ENCODE peak calls at places on chromosomes 6 and 20, in six cellular contexts. T is dermis blood vessel endothelial cell, E is ACHN, B is DMS 273 treated with DMSO at 0.1 percent for 48 hours, A is endothelial cell, W is M059J. Y is an unnamed sample.

GRCh38 chr6:19399406-19399805 is 437.8 kb upstream of the ID4 start:
- DNase-seq in T (no peak), E (no peak), B (peak), A (no peak), W (peak), Y (no peak)

GRCh38 chr6:3351105-3351676 is 92.4 kb downstream of the PSMG4 start:
- DNase-seq in T (peak), E (no peak), B (no peak), A (no peak), W (peak), Y (no peak)

GRCh38 chr6:15511248-15512125 is 151.3 kb downstream of the DTNBP1 start:
- DNase-seq in T (no peak), E (no peak), B (no peak), A (no peak), W (no peak), Y (no peak)

GRCh38 chr6:166046982-166047381 is 120.7 kb downstream of the TBXT start:
- DNase-seq in T (no peak), E (no peak), B (no peak), A (no peak), W (no peak), Y (no peak)

GRCh38 chr6:150560884-150561219 is 38.8 kb upstream of the PLEKHG1 start:
- DNase-seq in T (no peak), E (no peak), B (no peak), A (no peak), W (no peak), Y (no peak)

GRCh38 chr6:41646026-41646795 is 7.9 kb downstream of the MDFI start:
- DNase-seq in T (no peak), E (no peak), B (no peak), A (no peak), W (no peak), Y (no peak)

GRCh38 chr20:36491901-36492617 is 49.3 kb upstream of the MYL9 start:
- DNase-seq in T (peak), E (no peak), B (no peak), A (peak), W (peak), Y (peak)

GRCh38 chr20:17530716-17531536 is at the start of gene BFSP1:
- DNase-seq in T (peak), E (peak), B (peak), A (peak), W (peak), Y (peak)

GRCh38 chr20:62117658-62118057 is 4.6 kb upstream of the LSM14B start:
- DNase-seq in T (no peak), E (no peak), B (no peak), A (no peak), W (no peak), Y (no peak)

GRCh38 chr20:63252157-63252780 is 2.0 kb downstream of the NKAIN4 start:
- DNase-seq in T (no peak), E (no peak), B (no peak), A (no peak), W (no peak), Y (no peak)

GRCh38 chr20:40519928-40520327 is 169.1 kb downstream of the MAFB start:
- DNase-seq in T (no peak), E (no peak), B (no peak), A (no peak), W (no peak), Y (no peak)

GRCh38 chr20:51734876-51735499 is 33.2 kb downstream of the ATP9A start:
- DNase-seq in T (no peak), E (no peak), B (no peak), A (no peak), W (no peak), Y (no peak)

GRCh38 chr20:62318411-62319345 is 15.9 kb downstream of the ADRM1 start:
- DNase-seq in T (peak), E (no peak), B (no peak), A (no peak), W (no peak), Y (peak)

GRCh38 chr6:137159912-137160311 is 13.5 kb downstream of the IL22RA2 start:
- DNase-seq in T (no peak), E (no peak), B (no peak), A (no peak), W (peak), Y (peak)

GRCh38 chr6:114390176-114390575 is 47.4 kb upstream of the HS3ST5 start:
- DNase-seq in T (no peak), E (no peak), B (no peak), A (no peak), W (peak), Y (no peak)

GRCh38 chr6:168675933-168676551 is 235.1 kb downstream of the SMOC2 start:
- DNase-seq in T (no peak), E (no peak), B (no peak), A (no peak), W (no peak), Y (no peak)

GRCh38 chr6:168049277-168049676 is 29.7 kb downstream of the FRMD1 start:
- DNase-seq in T (no peak), E (no peak), B (no peak), A (no peak), W (no peak), Y (no peak)

GRCh38 chr6:125904871-125905270 is 51.7 kb upstream of the HINT3 start:
- DNase-seq in T (no peak), E (peak), B (no peak), A (no peak), W (peak), Y (peak)

GRCh38 chr6:72657798-72658197 is 35.9 kb downstream of the KCNQ5 start:
- DNase-seq in T (no peak), E (peak), B (no peak), A (no peak), W (peak), Y (peak)

GRCh38 chr6:53898026-53898795 is 103.4 kb downstream of the LRRC1 start:
- DNase-seq in T (peak), E (no peak), B (no peak), A (no peak), W (peak), Y (peak)

GRCh38 chr6:83371428-83371827 is 59.4 kb downstream of the ME1 start:
- DNase-seq in T (peak), E (no peak), B (no peak), A (no peak), W (no peak), Y (peak)

GRCh38 chr6:30555428-30556005 is 772 bp downstream of the GNL1 start:
- DNase-seq in T (peak), E (no peak), B (no peak), A (peak), W (peak), Y (peak)

GRCh38 chr20:63053430-63054102 is 46.8 kb upstream of the BHLHE23 start:
- DNase-seq in T (no peak), E (no peak), B (no peak), A (no peak), W (no peak), Y (no peak)

GRCh38 chr20:35002426-35003210 is 47.0 kb downstream of the MYH7B start:
- DNase-seq in T (no peak), E (no peak), B (no peak), A (no peak), W (no peak), Y (no peak)

GRCh38 chr20:62063601-62063980 is 2.1 kb downstream of the TAF4 start:
- DNase-seq in T (no peak), E (no peak), B (no peak), A (no peak), W (no peak), Y (peak)

GRCh38 chr20:47785321-47785899 is at the start of gene SULF2:
- DNase-seq in T (peak), E (peak), B (no peak), A (peak), W (peak), Y (no peak)

GRCh38 chr20:34111057-34111711 is 859 bp downstream of the EIF2S2 start:
- DNase-seq in T (peak), E (peak), B (no peak), A (peak), W (peak), Y (peak)

GRCh38 chr6:39059496-39060310 is 11.1 kb downstream of the GLP1R start:
- DNase-seq in T (no peak), E (no peak), B (no peak), A (no peak), W (peak), Y (no peak)

GRCh38 chr6:137740967-137741761 is 125.9 kb upstream of the TNFAIP3 start:
- DNase-seq in T (no peak), E (no peak), B (no peak), A (no peak), W (no peak), Y (no peak)

Y was measured in ELR.